ENCODE peak calls at places on chromosomes 5 and 9, in five cellular contexts. G is MM.1S, S is OCI-LY7, T is HCT116, X is hepatocyte. B is an unnamed sample.

GRCh38 chr9:23659346-23660006 is 166.6 kb downstream of the ELAVL2 start:
- DNase-seq in G (no peak), S (no peak), T (no peak), X (no peak), B (no peak)

GRCh38 chr5:6260846-6261245 is 117.5 kb downstream of the MED10 start:
- DNase-seq in G (no peak), S (no peak), T (no peak), X (no peak), B (no peak)

GRCh38 chr5:51829691-51830090 is 446.4 kb downstream of the ISL1 start:
- DNase-seq in G (no peak), S (no peak), T (no peak), X (no peak), B (no peak)

GRCh38 chr5:96381526-96381925 is 51.5 kb downstream of the PCSK1 start:
- DNase-seq in G (no peak), S (peak; percentile 1), T (no peak), X (peak; percentile 10), B (no peak)

GRCh38 chr5:176980818-176981217 is 25.8 kb downstream of the UIMC1 start:
- DNase-seq in G (no peak), S (no peak), T (no peak), X (no peak), B (no peak)

GRCh38 chr9:5721279-5722087 is 92.6 kb downstream of the RIC1 start:
- DNase-seq in G (no peak), S (no peak), T (no peak), X (peak; percentile 3), B (no peak)

GRCh38 chr5:543755-544674 is 19.8 kb upstream of the SLC9A3 start:
- DNase-seq in G (peak; percentile 73), S (peak; percentile 90), T (no peak), X (no peak), B (no peak)

GRCh38 chr5:71693828-71694427 is 25.1 kb upstream of the CARTPT start:
- DNase-seq in G (no peak), S (no peak), T (no peak), X (peak; percentile 52), B (no peak)

GRCh38 chr9:135156525-135157510 is 69.3 kb downstream of the OLFM1 start:
- DNase-seq in G (peak; percentile 50), S (peak; percentile 11), T (peak; percentile 19), X (peak; percentile 88), B (peak; percentile 90)

GRCh38 chr5:165574140-165574539 is 2068.7 kb downstream of the MAT2B start:
- DNase-seq in G (no peak), S (no peak), T (no peak), X (no peak), B (no peak)

GRCh38 chr9:109118802-109119438 is 827 bp downstream of the TMEM245 start:
- DNase-seq in G (no peak), S (no peak), T (no peak), X (peak; percentile 23), B (peak; percentile 37)

GRCh38 chr5:91142819-91143218 is 240.3 kb downstream of the ARRDC3 start:
- DNase-seq in G (no peak), S (no peak), T (no peak), X (no peak), B (no peak)

GRCh38 chr5:83337453-83338035 is 134.0 kb upstream of the VCAN start:
- DNase-seq in G (no peak), S (no peak), T (no peak), X (no peak), B (no peak)

GRCh38 chr5:169945831-169946261 is 34.4 kb downstream of the INSYN2B start:
- DNase-seq in G (no peak), S (no peak), T (no peak), X (peak; percentile 58), B (peak; percentile 4)

GRCh38 chr9:88237454-88238280 is 99.4 kb upstream of the SPATA31C2 start:
- DNase-seq in G (no peak), S (no peak), T (no peak), X (no peak), B (no peak)

GRCh38 chr5:137667341-137667740 is 68.5 kb downstream of the KLHL3 start:
- DNase-seq in G (no peak), S (no peak), T (no peak), X (no peak), B (no peak)

GRCh38 chr5:175885813-175886212 is 14.4 kb downstream of the CPLX2 start:
- DNase-seq in G (no peak), S (no peak), T (no peak), X (no peak), B (no peak)

GRCh38 chr5:136374003-136374402 is 8.7 kb upstream of the TRPC7 start:
- DNase-seq in G (no peak), S (peak; percentile 5), T (no peak), X (peak; percentile 30), B (no peak)

GRCh38 chr5:159951387-159951786 is 35.1 kb downstream of the ADRA1B start:
- DNase-seq in G (no peak), S (peak; percentile 36), T (peak; percentile 22), X (no peak), B (no peak)

GRCh38 chr9:116661037-116661954 is 25.8 kb upstream of the TRIM32 start:
- DNase-seq in G (peak; percentile 55), S (peak; percentile 55), T (peak; percentile 59), X (peak; percentile 86), B (peak; percentile 48)

GRCh38 chr9:33211695-33212393 is 28.1 kb upstream of the SPINK4 start:
- DNase-seq in G (no peak), S (no peak), T (peak; percentile 48), X (peak; percentile 73), B (no peak)

GRCh38 chr9:130387398-130387797 is 57.4 kb upstream of the ASS1 start:
- DNase-seq in G (no peak), S (no peak), T (no peak), X (no peak), B (no peak)

GRCh38 chr5:159210306-159210722 is 961 bp upstream of the RNF145 start:
- DNase-seq in G (peak; percentile 9), S (no peak), T (no peak), X (peak; percentile 28), B (no peak)

GRCh38 chr9:127493592-127494303 is 42.4 kb downstream of the LRSAM1 start:
- DNase-seq in G (no peak), S (no peak), T (no peak), X (peak; percentile 3), B (no peak)

GRCh38 chr9:71791875-71792274 is 23.6 kb upstream of the CEMIP2 start:
- DNase-seq in G (no peak), S (no peak), T (no peak), X (peak; percentile 7), B (no peak)

GRCh38 chr5:111236995-111237394 is 12.8 kb downstream of the CAMK4 start:
- DNase-seq in G (no peak), S (no peak), T (no peak), X (no peak), B (no peak)

GRCh38 chr9:135997070-135998012 is 36.2 kb upstream of the UBAC1 start:
- DNase-seq in G (no peak), S (no peak), T (no peak), X (no peak), B (no peak)

GRCh38 chr5:118529361-118530154 is 458.8 kb downstream of the DTWD2 start:
- DNase-seq in G (no peak), S (no peak), T (no peak), X (no peak), B (no peak)

DNA sequence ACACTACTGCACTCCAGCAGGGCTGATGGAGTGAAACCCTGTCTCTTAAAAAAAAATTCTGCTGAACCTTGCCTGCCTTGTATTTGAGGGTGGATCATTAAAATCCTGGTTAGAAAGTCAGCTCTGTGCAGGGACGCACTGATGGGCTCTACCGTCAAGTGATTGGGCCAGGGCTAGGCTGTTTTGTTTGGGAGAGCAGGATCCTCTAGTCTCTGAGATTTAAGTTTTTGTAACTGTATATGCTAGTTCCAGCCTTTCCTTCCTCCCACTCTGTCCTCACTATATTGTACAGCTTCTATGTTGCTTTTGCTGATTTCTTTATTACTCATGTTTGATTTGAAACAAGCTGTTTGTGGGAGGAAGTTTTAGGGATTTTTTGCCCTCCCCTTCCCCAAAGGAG is 11.5 kb downstream of the DDX4 start:
- DNase-seq in G (no peak), S (no peak), T (no peak), X (no peak), B (no peak)
- H2AFZ ChIP-seq in G (no peak overlapping the region), S (no peak overlapping the region), T (no peak overlapping the region), X (no peak overlapping the region), B (no peak overlapping the region)

GRCh38 chr9:10612649-10613398 is at the start of gene PTPRD:
- DNase-seq in G (peak; percentile 86), S (no peak), T (no peak), X (peak; percentile 85), B (peak; percentile 71)

GRCh38 chr9:10614201-10614870 is 1.5 kb upstream of the PTPRD start:
- DNase-seq in G (no peak), S (no peak), T (no peak), X (no peak), B (no peak)

DNA sequence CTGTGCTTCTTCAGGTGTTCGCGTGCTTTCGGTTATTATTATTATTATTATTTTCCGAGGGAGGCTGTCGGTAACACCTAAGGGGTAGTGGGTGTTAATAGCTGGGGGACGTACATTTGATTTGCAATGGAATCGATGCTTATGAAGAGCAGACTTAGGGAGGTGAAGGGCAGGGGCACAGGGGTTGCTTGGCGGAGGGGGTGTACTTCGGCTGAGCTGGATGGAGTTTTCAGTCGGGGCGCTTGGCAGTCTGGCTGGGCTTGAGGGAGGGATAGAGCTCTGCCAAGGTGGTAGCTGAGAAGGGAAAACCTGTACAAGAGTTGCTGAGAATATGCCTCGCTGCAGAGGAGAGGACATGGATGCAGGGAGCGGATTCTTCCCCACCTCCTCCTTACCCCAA is 611 bp upstream of the PTPRD start:
- DNase-seq in G (no peak), S (no peak), T (no peak), X (peak; percentile 8), B (no peak)
- H2AFZ ChIP-seq in G (peak overlapping the region; percentile 37), S (no peak overlapping the region), T (no peak overlapping the region), X (peak overlapping the region; percentile 97), B (peak overlapping the region; percentile 98)

GRCh38 chr5:68429510-68429909 is 214.0 kb downstream of the PIK3R1 start:
- DNase-seq in G (no peak), S (no peak), T (no peak), X (no peak), B (no peak)

GRCh38 chr5:68431601-68432337 is 216.2 kb downstream of the PIK3R1 start:
- DNase-seq in G (no peak), S (no peak), T (no peak), X (no peak), B (no peak)

GRCh38 chr5:68432682-68433081 is 217.1 kb downstream of the PIK3R1 start:
- DNase-seq in G (no peak), S (no peak), T (peak; percentile 68), X (no peak), B (no peak)

GRCh38 chr5:68430282-68430681 is 214.7 kb downstream of the PIK3R1 start:
- DNase-seq in G (no peak), S (no peak), T (no peak), X (no peak), B (no peak)

DNA sequence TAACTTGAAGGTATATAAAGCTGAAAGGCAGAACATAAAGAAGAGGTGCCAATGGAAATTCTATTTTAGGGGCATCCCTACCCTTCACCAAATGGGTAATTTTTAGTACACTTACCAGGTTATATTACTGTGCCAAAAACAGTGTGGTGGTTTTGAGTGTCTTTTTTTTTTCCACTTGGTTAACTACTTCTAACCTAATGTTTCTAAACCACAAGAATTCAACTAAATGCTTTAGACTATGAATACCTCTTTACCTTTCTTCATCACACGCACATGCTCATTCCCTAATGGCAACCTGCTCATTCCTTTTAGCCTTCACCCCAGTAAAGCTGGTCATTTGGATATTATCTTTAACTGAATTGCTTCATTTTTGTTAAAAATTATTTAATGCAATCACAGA is 215.6 kb downstream of the PIK3R1 start:
- DNase-seq in G (no peak), S (no peak), T (no peak), X (no peak), B (no peak)
- H2AFZ ChIP-seq in G (no peak overlapping the region), S (no peak overlapping the region), T (no peak overlapping the region), X (no peak overlapping the region), B (no peak overlapping the region)

GRCh38 chr9:36986548-36987408 is 47.3 kb downstream of the PAX5 start:
- DNase-seq in G (no peak), S (no peak), T (no peak), X (no peak), B (no peak)
- H2AFZ ChIP-seq in G (no peak overlapping the region), S (no peak overlapping the region), T (no peak overlapping the region), X (no peak overlapping the region), B (no peak overlapping the region)

B was measured in neuronal stem cell.